ENCODE peak calls at places on chromosomes 12 and 14, in seven cellular contexts. U is kidney glomerular epithelial cell, F is aorta, V is adrenal gland, M is A172, X is MV-4-11, W is Right ventricle myocardium superior. R is an unnamed sample.

GRCh38 chr12:131111446-131111845 is 157.7 kb downstream of the ADGRD1 start:
- DNase-seq in U (no peak), F (no peak), V (no peak), M (no peak), X (no peak), W (no peak), R (no peak)

GRCh38 chr12:9702239-9702638 is 30.7 kb downstream of the CLECL1 start:
- DNase-seq in U (no peak), F (no peak), V (no peak), M (no peak), X (peak), W (no peak), R (no peak)

GRCh38 chr12:123762715-123763052 is 583 bp downstream of the DNAH10 start:
- DNase-seq in U (no peak), F (no peak), V (no peak), M (no peak), X (no peak), W (no peak), R (no peak)

GRCh38 chr12:43835656-43836454 is at the start of gene TMEM117:
- DNase-seq in U (peak), F (peak), V (peak), M (peak), X (peak), W (peak), R (peak)

GRCh38 chr14:21098134-21098891 is at the start of gene ZNF219:
- DNase-seq in U (no peak), F (peak), V (peak), M (peak), X (no peak), W (peak), R (peak)

GRCh38 chr14:66069830-66070541 is 416.2 kb upstream of the CCDC196 start:
- DNase-seq in U (no peak), F (no peak), V (no peak), M (peak), X (no peak), W (no peak), R (no peak)

GRCh38 chr12:14928946-14929345 is 9.4 kb downstream of the ERP27 start:
- DNase-seq in U (peak), F (no peak), V (no peak), M (no peak), X (no peak), W (no peak), R (no peak)

GRCh38 chr12:51160814-51161459 is 12.0 kb downstream of the TFCP2 start:
- DNase-seq in U (no peak), F (no peak), V (no peak), M (no peak), X (peak), W (no peak), R (no peak)

GRCh38 chr12:98754095-98754494 is 109.0 kb downstream of the APAF1 start:
- DNase-seq in U (peak), F (no peak), V (no peak), M (peak), X (no peak), W (no peak), R (no peak)

GRCh38 chr14:35297677-35298076 is 5.5 kb downstream of the PSMA6 start:
- DNase-seq in U (no peak), F (no peak), V (no peak), M (no peak), X (no peak), W (no peak), R (no peak)

GRCh38 chr14:68668531-68668930 is 124.3 kb downstream of the ZFP36L1 start:
- DNase-seq in U (no peak), F (no peak), V (no peak), M (no peak), X (no peak), W (no peak), R (peak)

GRCh38 chr12:26233620-26234019 is 38.2 kb downstream of the SSPN start:
- DNase-seq in U (no peak), F (no peak), V (no peak), M (no peak), X (no peak), W (no peak), R (no peak)